ENCODE peak calls at places on chromosomes 5 and 9, in nine cellular contexts. One of them, this sample, is unnamed.

GRCh38 chr5:112682621-112683061 is 55.0 kb upstream of the APC start:
- DNase-seq in activated CD8-positive, alpha-beta memory T cell treated with anti-CD3 and anti-CD28 coated beads, Interleukin-2, amount 50 U/mL, for 48 hours: no peak
- DNase-seq in epithelial cell of esophagus: no peak
- DNase-seq in head of caudate nucleus: no peak
- DNase-seq in CD8-positive, alpha-beta memory T cell: no peak
- DNase-seq in kidney: no peak
- DNase-seq in stimulated activated CD8-positive, alpha-beta memory T cell treated with anti-CD3 and anti-CD28 coated beads, Interleukin-15, amount 100 ng/mL, for 24 hours: no peak
- DNase-seq in SW 1271: no peak
- DNase-seq in AG08395: peak; percentile 65
- DNase-seq in this sample: no peak

GRCh38 chr9:68947015-68947414 is 66.9 kb downstream of the PRKACG start:
- DNase-seq in head of caudate nucleus: no peak
- DNase-seq in AG08395: no peak
- DNase-seq in kidney: no peak
- DNase-seq in CD8-positive, alpha-beta memory T cell: no peak
- DNase-seq in SW 1271: no peak
- DNase-seq in activated CD8-positive, alpha-beta memory T cell treated with anti-CD3 and anti-CD28 coated beads, Interleukin-2, amount 50 U/mL, for 48 hours: no peak
- DNase-seq in stimulated activated CD8-positive, alpha-beta memory T cell treated with anti-CD3 and anti-CD28 coated beads, Interleukin-15, amount 100 ng/mL, for 24 hours: no peak
- DNase-seq in epithelial cell of esophagus: no peak
- DNase-seq in this sample: no peak

GRCh38 chr5:107217721-107218130 is 453.0 kb downstream of the EFNA5 start:
- DNase-seq in SW 1271: no peak
- DNase-seq in activated CD8-positive, alpha-beta memory T cell treated with anti-CD3 and anti-CD28 coated beads, Interleukin-2, amount 50 U/mL, for 48 hours: no peak
- DNase-seq in CD8-positive, alpha-beta memory T cell: no peak
- DNase-seq in head of caudate nucleus: no peak
- DNase-seq in stimulated activated CD8-positive, alpha-beta memory T cell treated with anti-CD3 and anti-CD28 coated beads, Interleukin-15, amount 100 ng/mL, for 24 hours: no peak
- DNase-seq in AG08395: no peak
- DNase-seq in epithelial cell of esophagus: peak; percentile 97
- DNase-seq in kidney: peak; percentile 60
- DNase-seq in this sample: no peak

GRCh38 chr9:2262809-2263510 is 247.8 kb downstream of the SMARCA2 start:
- DNase-seq in activated CD8-positive, alpha-beta memory T cell treated with anti-CD3 and anti-CD28 coated beads, Interleukin-2, amount 50 U/mL, for 48 hours: no peak
- DNase-seq in stimulated activated CD8-positive, alpha-beta memory T cell treated with anti-CD3 and anti-CD28 coated beads, Interleukin-15, amount 100 ng/mL, for 24 hours: no peak
- DNase-seq in epithelial cell of esophagus: no peak
- DNase-seq in CD8-positive, alpha-beta memory T cell: no peak
- DNase-seq in head of caudate nucleus: no peak
- DNase-seq in AG08395: no peak
- DNase-seq in SW 1271: no peak
- DNase-seq in kidney: no peak
- DNase-seq in this sample: no peak

GRCh38 chr9:87382902-87383301 is 114.8 kb upstream of the DAPK1 start:
- DNase-seq in SW 1271: peak; percentile 20
- DNase-seq in epithelial cell of esophagus: peak; percentile 65
- DNase-seq in head of caudate nucleus: no peak
- DNase-seq in AG08395: peak; percentile 9
- DNase-seq in stimulated activated CD8-positive, alpha-beta memory T cell treated with anti-CD3 and anti-CD28 coated beads, Interleukin-15, amount 100 ng/mL, for 24 hours: no peak
- DNase-seq in activated CD8-positive, alpha-beta memory T cell treated with anti-CD3 and anti-CD28 coated beads, Interleukin-2, amount 50 U/mL, for 48 hours: no peak
- DNase-seq in CD8-positive, alpha-beta memory T cell: no peak
- DNase-seq in kidney: no peak
- DNase-seq in this sample: no peak

GRCh38 chr9:105369911-105370310 is 77.9 kb upstream of the FSD1L start:
- DNase-seq in AG08395: no peak
- DNase-seq in stimulated activated CD8-positive, alpha-beta memory T cell treated with anti-CD3 and anti-CD28 coated beads, Interleukin-15, amount 100 ng/mL, for 24 hours: no peak
- DNase-seq in CD8-positive, alpha-beta memory T cell: no peak
- DNase-seq in activated CD8-positive, alpha-beta memory T cell treated with anti-CD3 and anti-CD28 coated beads, Interleukin-2, amount 50 U/mL, for 48 hours: no peak
- DNase-seq in epithelial cell of esophagus: no peak
- DNase-seq in SW 1271: no peak
- DNase-seq in head of caudate nucleus: no peak
- DNase-seq in kidney: no peak
- DNase-seq in this sample: no peak

GRCh38 chr5:141969783-141970741 is 1.2 kb downstream of the RNF14 start:
- DNase-seq in kidney: no peak
- DNase-seq in head of caudate nucleus: no peak
- DNase-seq in CD8-positive, alpha-beta memory T cell: no peak
- DNase-seq in activated CD8-positive, alpha-beta memory T cell treated with anti-CD3 and anti-CD28 coated beads, Interleukin-2, amount 50 U/mL, for 48 hours: no peak
- DNase-seq in SW 1271: no peak
- DNase-seq in stimulated activated CD8-positive, alpha-beta memory T cell treated with anti-CD3 and anti-CD28 coated beads, Interleukin-15, amount 100 ng/mL, for 24 hours: no peak
- DNase-seq in epithelial cell of esophagus: no peak
- DNase-seq in AG08395: peak; percentile 47
- DNase-seq in this sample: peak; percentile 19

GRCh38 chr5:4532705-4533080 is 607.4 kb upstream of the ADAMTS16 start:
- DNase-seq in activated CD8-positive, alpha-beta memory T cell treated with anti-CD3 and anti-CD28 coated beads, Interleukin-2, amount 50 U/mL, for 48 hours: no peak
- DNase-seq in SW 1271: no peak
- DNase-seq in AG08395: no peak
- DNase-seq in head of caudate nucleus: no peak
- DNase-seq in stimulated activated CD8-positive, alpha-beta memory T cell treated with anti-CD3 and anti-CD28 coated beads, Interleukin-15, amount 100 ng/mL, for 24 hours: no peak
- DNase-seq in epithelial cell of esophagus: no peak
- DNase-seq in kidney: no peak
- DNase-seq in CD8-positive, alpha-beta memory T cell: no peak
- DNase-seq in this sample: no peak

GRCh38 chr5:14696057-14696456 is 31.5 kb downstream of the OTULIN start:
- DNase-seq in activated CD8-positive, alpha-beta memory T cell treated with anti-CD3 and anti-CD28 coated beads, Interleukin-2, amount 50 U/mL, for 48 hours: no peak
- DNase-seq in CD8-positive, alpha-beta memory T cell: no peak
- DNase-seq in head of caudate nucleus: no peak
- DNase-seq in AG08395: no peak
- DNase-seq in kidney: no peak
- DNase-seq in stimulated activated CD8-positive, alpha-beta memory T cell treated with anti-CD3 and anti-CD28 coated beads, Interleukin-15, amount 100 ng/mL, for 24 hours: no peak
- DNase-seq in SW 1271: no peak
- DNase-seq in epithelial cell of esophagus: peak; percentile 26
- DNase-seq in this sample: no peak

GRCh38 chr5:9361835-9362234 is 184.0 kb downstream of the SEMA5A start:
- DNase-seq in SW 1271: peak; percentile 39
- DNase-seq in stimulated activated CD8-positive, alpha-beta memory T cell treated with anti-CD3 and anti-CD28 coated beads, Interleukin-15, amount 100 ng/mL, for 24 hours: no peak
- DNase-seq in activated CD8-positive, alpha-beta memory T cell treated with anti-CD3 and anti-CD28 coated beads, Interleukin-2, amount 50 U/mL, for 48 hours: peak; percentile 63
- DNase-seq in kidney: no peak
- DNase-seq in CD8-positive, alpha-beta memory T cell: no peak
- DNase-seq in epithelial cell of esophagus: peak; percentile 86
- DNase-seq in AG08395: peak; percentile 36
- DNase-seq in head of caudate nucleus: peak; percentile 46
- DNase-seq in this sample: peak; percentile 62

GRCh38 chr5:102845041-102845440 is 89.9 kb downstream of the PAM start:
- DNase-seq in kidney: no peak
- DNase-seq in epithelial cell of esophagus: no peak
- DNase-seq in SW 1271: no peak
- DNase-seq in head of caudate nucleus: no peak
- DNase-seq in stimulated activated CD8-positive, alpha-beta memory T cell treated with anti-CD3 and anti-CD28 coated beads, Interleukin-15, amount 100 ng/mL, for 24 hours: no peak
- DNase-seq in activated CD8-positive, alpha-beta memory T cell treated with anti-CD3 and anti-CD28 coated beads, Interleukin-2, amount 50 U/mL, for 48 hours: no peak
- DNase-seq in AG08395: no peak
- DNase-seq in CD8-positive, alpha-beta memory T cell: no peak
- DNase-seq in this sample: no peak

GRCh38 chr9:100160021-100160420 is 61.0 kb downstream of the INVS start:
- DNase-seq in stimulated activated CD8-positive, alpha-beta memory T cell treated with anti-CD3 and anti-CD28 coated beads, Interleukin-15, amount 100 ng/mL, for 24 hours: no peak
- DNase-seq in activated CD8-positive, alpha-beta memory T cell treated with anti-CD3 and anti-CD28 coated beads, Interleukin-2, amount 50 U/mL, for 48 hours: no peak
- DNase-seq in epithelial cell of esophagus: no peak
- DNase-seq in AG08395: no peak
- DNase-seq in SW 1271: no peak
- DNase-seq in head of caudate nucleus: no peak
- DNase-seq in CD8-positive, alpha-beta memory T cell: no peak
- DNase-seq in kidney: no peak
- DNase-seq in this sample: no peak

GRCh38 chr5:113274836-113275414 is 159.9 kb downstream of the TSSK1B start:
- DNase-seq in epithelial cell of esophagus: no peak
- DNase-seq in kidney: no peak
- DNase-seq in head of caudate nucleus: peak; percentile 35
- DNase-seq in activated CD8-positive, alpha-beta memory T cell treated with anti-CD3 and anti-CD28 coated beads, Interleukin-2, amount 50 U/mL, for 48 hours: no peak
- DNase-seq in SW 1271: no peak
- DNase-seq in stimulated activated CD8-positive, alpha-beta memory T cell treated with anti-CD3 and anti-CD28 coated beads, Interleukin-15, amount 100 ng/mL, for 24 hours: no peak
- DNase-seq in AG08395: no peak
- DNase-seq in CD8-positive, alpha-beta memory T cell: no peak
- DNase-seq in this sample: no peak

This sample was measured in activated CD4-positive, alpha-beta T cell treated with anti-CD3 and anti-CD28 coated beads for 36 hours.